ENCODE peak calls at places on chromosomes 7 and 10, in eight cellular contexts. U, J, D, N, M, A, R and P are unnamed samples.

GRCh38 chr7:139159900-139160675 is 50.6 kb upstream of the ZC3HAV1 start:
- DNase-seq in R (peak), J (no peak), N (no peak), D (no peak), U (no peak), A (no peak), M (no peak), P (no peak)

GRCh38 chr7:79982151-79982770 is 152.4 kb upstream of the GNAI1 start:
- DNase-seq in N (no peak), R (peak), D (no peak), J (no peak), A (peak), M (no peak), U (no peak), P (no peak)

GRCh38 chr7:1024876-1025746 is 19.2 kb upstream of the GPR146 start:
- DNase-seq in N (no peak), U (no peak), M (no peak), J (no peak), A (no peak), D (no peak), R (no peak), P (no peak)

GRCh38 chr7:48089415-48089975 is 430 bp downstream of the UPP1 start:
- DNase-seq in D (no peak), N (no peak), M (peak), A (no peak), J (no peak), U (peak), R (no peak), P (peak)

GRCh38 chr10:103621778-103622115 is 128.2 kb downstream of the NEURL1 start:
- DNase-seq in D (no peak), J (no peak), R (no peak), M (no peak), N (no peak), A (no peak), U (no peak), P (no peak)

GRCh38 chr7:36820527-36821170 is 96.4 kb upstream of the AOAH start:
- DNase-seq in U (no peak), R (no peak), A (no peak), M (no peak), N (no peak), D (no peak), J (no peak), P (no peak)

GRCh38 chr7:121084748-121085336 is 96.3 kb downstream of the CPED1 start:
- DNase-seq in A (peak), N (no peak), R (peak), M (no peak), J (no peak), U (no peak), D (no peak), P (peak)

GRCh38 chr10:98411768-98412167 is 3.2 kb downstream of the PYROXD2 start:
- DNase-seq in R (peak), M (no peak), A (no peak), U (no peak), D (no peak), J (no peak), N (no peak), P (no peak)

GRCh38 chr7:135770139-135770710 is 21.6 kb upstream of the FAM180A start:
- DNase-seq in N (no peak), U (no peak), M (no peak), R (peak), J (no peak), D (no peak), A (no peak), P (no peak)

GRCh38 chr7:38217672-38218071 is 39.6 kb downstream of the STARD3NL start:
- DNase-seq in U (no peak), D (no peak), R (no peak), J (no peak), N (no peak), A (no peak), M (no peak), P (no peak)

GRCh38 chr7:80450621-80451308 is 61.1 kb downstream of the GNAT3 start:
- DNase-seq in M (no peak), A (peak), U (no peak), R (peak), D (peak), N (no peak), J (no peak), P (no peak)

GRCh38 chr7:100171087-100171681 is 2.8 kb upstream of the GAL3ST4 start:
- DNase-seq in J (no peak), U (no peak), M (no peak), D (no peak), N (no peak), R (no peak), A (no peak), P (no peak)

GRCh38 chr10:62732841-62733653 is 71.5 kb upstream of the ADO start:
- DNase-seq in J (no peak), R (peak), A (no peak), M (no peak), U (peak), D (no peak), N (no peak), P (peak)

GRCh38 chr10:24723788-24724380 is at the start of gene ARHGAP21:
- DNase-seq in M (peak), R (peak), N (peak), U (peak), D (peak), J (peak), A (peak), P (no peak)

GRCh38 chr10:102484021-102484420 is 18.5 kb downstream of the ACTR1A start:
- DNase-seq in A (no peak), D (no peak), N (no peak), M (no peak), J (no peak), R (no peak), U (no peak), P (no peak)

GRCh38 chr7:6008668-6009611 is at the start of the genes AIMP2 and PMS2:
- DNase-seq in D (peak), A (peak), U (peak), R (peak), J (peak), N (peak), M (peak), P (peak)
- TF ChIP-seq POLR2A in D (peak), A (peak), U (peak), R (peak), J (peak), N (peak), M (peak), P (peak)

DNA sequence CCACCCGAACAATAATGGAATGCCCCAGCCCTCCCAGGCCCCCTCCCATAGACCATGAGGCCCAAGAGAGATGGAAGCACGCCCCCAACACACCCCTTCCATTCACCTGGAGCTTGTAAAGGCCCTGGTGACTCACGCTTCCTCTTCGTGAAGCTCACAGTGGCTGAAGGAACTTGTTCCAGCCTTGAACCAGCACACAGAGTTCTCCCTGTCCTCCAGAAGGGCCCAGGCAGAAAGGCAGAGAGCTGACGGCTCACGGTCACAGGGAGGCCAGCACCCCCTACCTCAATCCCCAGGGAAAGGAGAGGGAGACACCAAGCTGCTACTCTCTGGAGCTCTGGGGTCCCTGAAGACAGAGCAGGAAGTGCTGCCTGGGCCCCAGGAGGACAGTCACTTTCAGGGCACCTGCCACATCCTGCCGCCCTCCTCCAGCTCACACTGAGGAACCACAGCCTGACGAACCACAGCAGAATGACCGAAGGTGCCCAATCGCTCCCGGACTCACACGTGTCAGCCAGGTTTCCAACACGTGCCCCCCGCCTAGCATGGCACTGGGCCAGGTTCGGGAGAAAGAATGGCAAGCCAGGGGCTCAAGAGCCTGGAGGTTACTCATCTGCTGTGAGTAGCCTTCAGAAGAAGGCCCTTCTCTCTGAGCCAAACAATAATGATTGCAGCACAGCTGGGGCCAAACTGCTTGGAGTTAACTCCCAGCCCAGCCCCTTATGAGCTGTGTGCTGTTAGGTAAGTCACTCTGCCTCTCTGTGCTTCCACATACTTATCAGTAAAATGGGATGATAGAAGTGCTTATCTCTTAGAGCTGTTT is 52.8 kb downstream of the DLG5 start:
- DNase-seq in N (no peak), U (peak), M (peak), D (no peak), R (peak), A (peak), J (no peak), P (peak)
- TF ChIP-seq POLR2A in N (no peak), U (peak), M (no peak), D (no peak), R (no peak), A (no peak), J (no peak), P (no peak)

DNA sequence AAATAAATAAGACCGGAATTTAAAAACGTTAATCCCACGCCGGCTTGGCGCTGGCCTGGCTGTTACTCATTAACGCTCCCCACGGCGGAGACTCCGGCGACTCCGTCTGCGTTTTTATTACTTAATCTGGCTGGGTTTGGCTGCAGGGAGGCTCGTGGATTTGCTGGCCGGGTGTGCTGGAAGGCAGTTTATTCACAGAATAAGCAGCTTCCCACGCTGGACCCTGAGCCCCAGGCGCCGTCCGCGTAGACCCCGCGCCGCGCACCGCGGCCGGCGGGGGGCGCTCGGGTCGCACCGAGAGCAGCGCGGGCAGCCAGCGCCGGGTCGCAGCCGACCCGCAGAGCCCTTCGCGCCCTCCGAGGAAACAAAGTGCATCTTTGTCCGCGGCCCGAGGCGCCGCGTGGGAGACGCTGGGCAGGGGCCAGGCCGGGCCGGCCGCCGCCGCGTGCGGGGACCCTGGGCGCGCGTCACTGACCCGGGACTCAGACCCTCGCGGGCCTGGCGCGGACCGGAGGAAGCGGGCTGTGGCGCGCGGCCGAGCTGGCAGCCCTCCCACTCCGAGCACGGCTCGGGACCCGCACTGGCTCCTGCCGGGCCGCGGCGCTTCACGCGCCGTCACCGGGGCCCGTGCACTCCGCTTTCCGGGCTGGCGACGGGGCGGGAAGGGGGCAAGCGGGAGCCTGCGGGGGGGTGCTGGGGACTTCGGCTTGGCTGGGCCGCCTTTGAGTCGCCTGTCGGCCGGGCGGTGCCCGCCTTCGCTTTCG is 586 bp upstream of the GRK5 start:
- DNase-seq in A (peak), N (peak), R (peak), J (peak), U (peak), M (peak), D (peak), P (peak)
- TF ChIP-seq POLR2A in A (peak), N (no peak), R (no peak), J (no peak), U (no peak), M (peak), D (peak), P (peak)

GRCh38 chr7:140922741-140923345 is 1.9 kb downstream of the BRAF start:
- DNase-seq in D (no peak), R (no peak), J (no peak), M (no peak), N (no peak), U (no peak), A (no peak), P (no peak)

GRCh38 chr7:140924019-140924820 is 509 bp downstream of the BRAF start:
- DNase-seq in D (peak), U (peak), N (peak), A (peak), R (peak), M (peak), J (peak), P (peak)

GRCh38 chr7:140923358-140924006 is 1.2 kb downstream of the BRAF start:
- DNase-seq in U (no peak), D (peak), R (no peak), N (no peak), A (peak), M (peak), J (peak), P (no peak)

GRCh38 chr7:140926021-140926812 is 1.5 kb upstream of the BRAF start:
- DNase-seq in U (no peak), D (no peak), N (no peak), R (no peak), M (no peak), A (no peak), J (no peak), P (no peak)

DNA sequence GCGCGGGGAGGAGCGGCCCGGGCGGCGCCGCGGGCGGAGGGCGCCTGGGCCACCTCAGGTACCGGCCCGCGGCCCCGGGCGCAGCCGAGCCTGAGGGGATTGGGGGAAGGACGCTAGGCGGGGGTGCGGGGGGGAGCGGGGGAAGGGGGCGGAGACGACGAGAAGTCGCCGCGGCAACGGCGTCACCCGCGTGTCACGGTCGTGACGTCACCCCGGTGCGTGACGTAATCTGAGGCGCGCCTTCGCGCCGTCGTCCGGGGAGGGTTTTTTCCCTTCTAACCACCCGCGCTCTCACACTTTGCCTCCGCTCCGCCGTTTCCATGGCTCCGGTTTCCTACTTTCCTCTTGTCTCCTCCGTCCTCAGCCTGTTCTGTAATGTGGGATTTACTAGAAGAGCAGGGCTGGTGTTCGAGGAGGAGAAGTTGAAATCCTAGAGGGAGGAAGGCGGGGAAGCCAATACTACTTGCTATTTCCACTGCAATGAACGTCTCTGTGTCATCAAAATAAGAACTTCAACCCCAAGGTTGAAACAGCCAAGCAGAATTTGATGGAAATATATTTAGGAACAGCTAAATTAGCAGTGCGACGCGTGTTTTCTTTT is at the start of gene BRAF:
- DNase-seq in D (peak), M (peak), J (peak), R (peak), A (peak), N (peak), U (peak), P (peak)
- TF ChIP-seq POLR2A in D (peak), M (peak), J (peak), R (no peak), A (peak), N (peak), U (peak), P (peak)

DNA sequence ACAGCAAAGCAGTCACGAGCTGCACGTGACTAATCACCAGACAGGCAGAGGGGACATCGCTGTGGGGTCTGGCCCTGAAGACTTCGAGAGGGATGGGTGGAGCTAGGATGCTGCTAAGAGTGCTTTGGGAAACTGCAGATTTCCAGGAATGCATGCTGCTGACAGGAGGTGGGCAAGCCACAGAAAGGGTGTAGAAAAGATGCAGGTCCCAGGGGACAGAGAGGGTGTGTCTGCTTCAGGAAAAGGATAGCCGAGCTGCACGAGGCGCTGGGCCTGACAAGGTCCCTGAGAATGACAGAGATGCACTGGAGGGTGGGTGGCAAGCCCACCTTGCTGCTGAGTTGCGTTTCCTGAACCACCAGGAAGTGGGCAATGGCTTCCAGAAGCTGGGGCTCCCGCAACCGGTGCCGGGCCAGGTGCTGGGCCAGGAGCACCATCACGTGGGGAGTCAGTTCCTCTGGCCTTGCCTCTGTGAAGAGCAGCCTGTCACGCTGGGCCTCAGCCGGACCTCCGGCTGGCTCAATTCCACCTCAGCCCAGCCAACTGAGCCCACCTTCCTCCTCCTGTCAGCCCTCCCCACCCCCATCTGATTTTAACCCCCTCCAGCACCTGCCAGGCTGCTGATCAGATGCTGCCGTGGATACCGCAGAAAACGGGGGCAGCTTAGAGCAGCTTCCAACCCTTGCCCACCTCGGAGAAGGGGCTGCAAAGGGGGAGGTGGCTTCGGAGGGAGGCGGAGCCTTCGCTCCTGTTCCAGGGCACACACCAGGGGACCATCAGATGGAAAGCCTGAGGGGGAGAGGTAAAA is 2.2 kb downstream of the FASTK start:
- DNase-seq in A (no peak), N (no peak), M (no peak), R (no peak), U (no peak), J (no peak), D (no peak), P (no peak)
- TF ChIP-seq POLR2A in A (no peak), N (no peak), M (no peak), R (no peak), U (peak), J (no peak), D (no peak), P (peak)

DNA sequence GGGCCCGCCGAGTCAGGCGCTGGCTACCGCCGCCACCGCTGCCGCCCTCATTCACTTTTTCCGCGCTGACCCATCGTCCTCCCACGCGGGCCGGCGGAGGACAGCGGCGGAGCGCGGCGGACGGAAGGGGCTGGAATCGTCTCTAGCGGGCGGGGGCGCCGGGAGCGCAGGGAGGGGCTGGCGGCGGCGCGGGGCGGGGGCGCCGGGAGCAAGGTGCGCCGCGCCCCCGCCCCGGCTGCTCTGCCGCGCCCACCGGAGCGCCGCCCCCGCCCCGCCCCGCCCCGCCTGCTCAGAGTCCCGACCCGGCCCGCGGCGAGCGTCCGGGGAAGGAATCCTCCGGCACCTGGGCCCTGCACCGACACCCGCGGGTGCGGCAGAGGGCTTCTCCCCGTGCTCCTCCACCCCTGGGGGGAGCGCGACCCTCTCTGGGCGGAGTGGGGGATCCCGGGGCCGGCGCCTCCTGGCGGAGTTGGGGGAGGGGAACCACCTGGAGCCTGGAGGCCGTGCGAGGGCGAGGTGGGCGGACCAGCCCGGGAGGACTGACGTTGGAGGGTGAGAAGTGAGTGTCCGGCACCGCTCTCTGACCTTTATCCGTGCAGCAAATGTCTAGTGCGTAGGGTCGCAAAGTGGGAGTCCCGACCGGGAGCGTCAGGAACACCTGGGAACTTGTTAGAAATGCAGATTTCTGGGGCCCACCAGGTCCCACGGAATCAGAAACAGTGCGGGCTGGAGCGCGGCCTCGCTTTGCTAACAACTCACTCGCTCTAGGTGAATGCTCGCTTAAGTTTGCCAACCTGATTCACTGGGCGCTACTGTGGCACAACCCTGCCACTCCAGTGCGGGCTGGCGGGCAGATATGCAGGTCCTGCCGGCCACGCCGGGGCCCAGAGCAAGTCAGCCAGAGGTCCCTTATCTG is at the start of gene COBL:
- DNase-seq in N (no peak), J (peak), R (no peak), U (no peak), M (peak), A (no peak), D (no peak), P (no peak)
- TF ChIP-seq POLR2A in N (no peak), J (no peak), R (no peak), U (no peak), M (peak), A (no peak), D (no peak), P (no peak)

DNA sequence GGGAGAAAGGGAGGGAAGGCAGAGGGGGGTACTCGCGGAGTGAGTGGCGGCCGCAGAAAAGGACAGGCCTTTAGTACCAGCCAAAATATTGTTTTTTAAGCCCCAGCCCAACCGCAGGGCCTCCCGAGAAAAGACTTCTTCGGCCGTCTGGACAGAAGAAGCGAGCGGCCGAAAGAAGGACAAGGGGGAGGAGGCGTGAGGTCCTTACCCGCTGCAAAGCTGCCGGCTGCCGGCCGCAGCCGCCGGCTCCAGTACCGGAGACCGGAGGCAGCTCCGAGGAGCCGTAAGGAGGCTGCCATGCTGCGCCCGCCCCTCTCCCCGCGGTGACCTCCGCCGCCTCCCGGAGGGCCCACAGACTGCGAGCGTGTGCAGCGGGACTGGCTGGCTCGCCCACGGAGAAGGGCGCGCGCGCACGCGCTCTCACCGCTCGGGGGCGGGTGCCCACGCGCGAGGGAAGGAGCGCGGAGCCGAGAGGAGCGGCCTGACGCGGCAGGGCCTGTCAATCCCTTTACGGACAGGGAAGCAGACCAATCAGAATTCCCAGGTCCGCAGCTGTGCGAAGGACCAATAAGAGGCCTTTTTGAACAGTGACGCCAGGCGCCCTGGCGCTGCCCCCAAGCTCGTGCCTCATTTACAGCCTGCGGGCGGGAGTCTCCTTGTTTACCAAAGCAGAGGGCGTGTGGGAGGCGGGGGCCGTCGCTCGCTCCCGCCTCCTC is at the start of gene HIBADH:
- DNase-seq in R (peak), U (peak), A (peak), J (peak), D (peak), N (peak), M (peak), P (peak)
- TF ChIP-seq POLR2A in R (peak), U (peak), A (peak), J (peak), D (peak), N (peak), M (peak), P (peak)